ENCODE peak calls at places on chromosome 5, in ten cellular contexts. E is HL-60, C is stomach, Q is adrenal gland, M is AG04449, Y is uterus, A is body of pancreas, Z is transverse colon, O is fibroblast of mammary gland, R is GM13977. J is an unnamed sample.

GRCh38 chr5:149002053-149002452 is 60.8 kb downstream of the SH3TC2 start:
- DNase-seq in E (no peak), C (no peak), Q (no peak), M (peak), Y (no peak), A (peak), Z (no peak), O (peak), R (no peak), J (no peak)

GRCh38 chr5:91419571-91420537 is 36.7 kb upstream of the ARRDC3 start:
- DNase-seq in E (no peak), C (peak), Q (peak), M (no peak), Y (peak), A (peak), Z (peak), O (peak), R (peak), J (peak)

GRCh38 chr5:150190987-150191386 is 1.1 kb downstream of the SLC6A7 start:
- DNase-seq in E (no peak), C (no peak), Q (no peak), M (no peak), Y (no peak), A (no peak), Z (no peak), O (no peak), R (no peak), J (no peak)

GRCh38 chr5:146048994-146049703 is 56.2 kb downstream of the PLAC8L1 start:
- DNase-seq in E (peak), C (peak), Q (peak), M (peak), Y (no peak), A (peak), Z (peak), O (peak), R (peak), J (no peak)

GRCh38 chr5:145588113-145588512 is 247.0 kb downstream of the PRELID2 start:
- DNase-seq in E (no peak), C (no peak), Q (no peak), M (no peak), Y (no peak), A (no peak), Z (no peak), O (no peak), R (no peak), J (no peak)

GRCh38 chr5:102789469-102789868 is 34.4 kb downstream of the PAM start:
- DNase-seq in E (no peak), C (no peak), Q (no peak), M (no peak), Y (no peak), A (no peak), Z (no peak), O (no peak), R (no peak), J (no peak)

GRCh38 chr5:58410441-58410840 is 49.4 kb downstream of the PLK2 start:
- DNase-seq in E (no peak), C (no peak), Q (no peak), M (peak), Y (no peak), A (peak), Z (no peak), O (peak), R (no peak), J (no peak)

GRCh38 chr5:142179776-142180387 is 71.3 kb downstream of the NDFIP1 start:
- DNase-seq in E (no peak), C (no peak), Q (no peak), M (no peak), Y (no peak), A (no peak), Z (peak), O (no peak), R (no peak), J (no peak)

GRCh38 chr5:54985301-54986268 is at the start of gene ESM1:
- DNase-seq in E (no peak), C (no peak), Q (peak), M (no peak), Y (no peak), A (no peak), Z (no peak), O (peak), R (no peak), J (no peak)

GRCh38 chr5:125381290-125381689 is 634.9 kb upstream of the ZNF608 start:
- DNase-seq in E (no peak), C (no peak), Q (no peak), M (no peak), Y (no peak), A (no peak), Z (no peak), O (no peak), R (no peak), J (no peak)

DNA sequence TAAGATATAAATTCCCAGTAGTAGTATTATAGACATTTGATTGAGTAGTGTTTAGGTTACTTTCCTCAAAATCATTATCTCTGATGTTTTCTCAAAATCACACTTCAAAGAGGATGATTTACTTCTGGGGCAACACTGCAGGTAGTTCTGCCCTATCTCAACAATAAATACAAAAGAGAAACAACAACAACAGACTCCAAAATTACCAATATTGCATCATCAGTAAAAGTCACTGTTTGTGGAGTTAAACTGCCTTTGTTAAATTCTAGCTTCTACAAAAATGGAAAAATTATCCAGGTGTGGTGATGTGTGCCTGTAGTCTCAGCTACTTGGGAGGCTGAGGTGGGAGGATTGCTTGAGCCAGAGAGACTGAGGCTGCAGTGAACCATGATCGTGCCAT is 637.6 kb upstream of the ZNF608 start:
- DNase-seq in E (no peak), C (no peak), Q (no peak), M (no peak), Y (no peak), A (no peak), Z (no peak), O (no peak), R (no peak), J (no peak)
- TF ChIP-seq CTCF in E (no peak), C (no peak), Q (no peak), M (no peak), Y (no peak), A (no peak), Z (no peak), O (no peak), R (no peak), J (no peak)

GRCh38 chr5:11334404-11334803 is 569.8 kb downstream of the CTNND2 start:
- DNase-seq in E (no peak), C (no peak), Q (no peak), M (no peak), Y (no peak), A (no peak), Z (no peak), O (no peak), R (no peak), J (no peak)
- TF ChIP-seq CTCF in E (no peak), C (no peak), Q (no peak), M (no peak), Y (no peak), A (no peak), Z (no peak), O (no peak), R (no peak), J (no peak)

DNA sequence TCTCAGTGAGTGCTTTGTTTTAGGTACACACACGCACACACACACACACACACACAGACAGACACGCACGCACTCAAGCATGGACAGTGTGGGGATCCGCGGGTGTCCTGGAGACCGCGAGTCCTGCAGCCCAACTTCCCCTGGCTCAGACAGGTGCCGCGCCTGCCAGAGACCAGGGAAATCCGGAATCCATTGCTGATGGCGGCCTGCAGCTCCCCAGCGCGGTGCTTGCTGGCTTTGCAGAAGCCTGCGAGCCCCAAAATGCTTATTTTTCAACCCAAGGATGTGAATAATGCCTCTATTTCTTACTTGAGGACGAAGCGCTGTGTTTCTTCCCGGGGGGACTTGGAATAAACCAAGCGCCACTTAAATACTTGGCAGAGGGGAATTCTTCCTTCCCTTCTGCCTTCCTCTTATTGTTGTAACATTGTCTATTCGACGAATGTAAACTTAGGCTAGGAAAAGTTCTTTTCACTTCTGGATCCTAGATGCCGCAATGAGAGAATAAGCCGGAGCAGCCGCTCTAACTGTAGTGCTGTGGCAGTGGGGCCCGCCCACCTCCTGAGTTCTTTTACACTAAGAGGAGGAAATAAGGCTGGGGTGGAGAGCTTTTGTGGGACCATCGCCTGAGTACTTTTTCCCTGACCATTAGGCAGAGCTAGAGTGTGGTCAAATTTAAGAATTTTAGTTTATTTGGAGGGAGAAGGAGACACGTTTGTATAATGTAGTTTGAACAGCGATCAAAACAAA is 804 bp downstream of the ITGA2 start:
- DNase-seq in E (no peak), C (peak), Q (peak), M (no peak), Y (peak), A (peak), Z (peak), O (peak), R (peak), J (no peak)
- TF ChIP-seq CTCF in E (peak), C (no peak), Q (no peak), M (peak), Y (peak), A (no peak), Z (no peak), O (peak), R (peak), J (no peak)

GRCh38 chr5:169197343-169197742 is 103.6 kb downstream of the SLIT3 start:
- DNase-seq in E (no peak), C (peak), Q (peak), M (no peak), Y (no peak), A (peak), Z (peak), O (no peak), R (no peak), J (no peak)
- TF ChIP-seq CTCF in E (no peak), C (no peak), Q (peak), M (no peak), Y (no peak), A (no peak), Z (no peak), O (no peak), R (no peak), J (no peak)

GRCh38 chr5:151738125-151738848 is 20.1 kb downstream of the ATOX1 start:
- DNase-seq in E (no peak), C (no peak), Q (peak), M (no peak), Y (no peak), A (no peak), Z (no peak), O (peak), R (no peak), J (no peak)
- TF ChIP-seq CTCF in E (no peak), C (no peak), Q (no peak), M (no peak), Y (no peak), A (no peak), Z (no peak), O (no peak), R (no peak), J (no peak)

GRCh38 chr5:1494780-1495524 is 28.8 kb downstream of the LPCAT1 start:
- DNase-seq in E (peak), C (peak), Q (peak), M (no peak), Y (no peak), A (peak), Z (peak), O (no peak), R (no peak), J (peak)
- TF ChIP-seq CTCF in E (no peak), C (no peak), Q (no peak), M (no peak), Y (no peak), A (no peak), Z (no peak), O (no peak), R (peak), J (no peak)

DNA sequence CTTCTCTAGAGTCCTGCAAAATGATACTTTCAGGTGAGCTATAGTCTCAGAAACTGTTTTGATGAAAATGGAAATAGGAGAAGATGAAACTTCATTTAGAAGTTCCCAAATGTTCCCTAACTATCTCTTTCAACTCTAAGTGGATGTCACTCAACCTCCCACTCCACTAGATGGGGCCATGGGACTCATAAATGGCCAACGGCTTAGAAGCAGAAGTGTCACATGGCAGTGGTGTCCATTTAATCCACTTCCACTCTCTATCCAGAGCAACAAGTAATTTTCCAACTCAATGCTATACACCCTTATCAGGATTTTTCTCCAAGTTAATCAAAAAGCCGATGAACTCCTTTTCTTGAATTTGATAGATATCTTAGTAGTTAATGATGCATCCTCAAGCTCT is 295.7 kb downstream of the EDIL3 start:
- DNase-seq in E (no peak), C (no peak), Q (peak), M (no peak), Y (no peak), A (no peak), Z (no peak), O (peak), R (no peak), J (no peak)
- TF ChIP-seq CTCF in E (no peak), C (no peak), Q (peak), M (peak), Y (no peak), A (no peak), Z (no peak), O (peak), R (peak), J (no peak)

GRCh38 chr5:3604501-3604900 is 8.9 kb downstream of the IRX1 start:
- DNase-seq in E (no peak), C (no peak), Q (no peak), M (no peak), Y (no peak), A (no peak), Z (no peak), O (peak), R (no peak), J (no peak)

GRCh38 chr5:3601060-3601710 is 5.6 kb downstream of the IRX1 start:
- DNase-seq in E (no peak), C (no peak), Q (no peak), M (no peak), Y (no peak), A (no peak), Z (no peak), O (no peak), R (peak), J (no peak)

GRCh38 chr5:3601929-3602712 is 6.5 kb downstream of the IRX1 start:
- DNase-seq in E (no peak), C (no peak), Q (no peak), M (no peak), Y (no peak), A (no peak), Z (no peak), O (peak), R (peak), J (no peak)

GRCh38 chr5:3605298-3606010 is 9.8 kb downstream of the IRX1 start:
- DNase-seq in E (no peak), C (no peak), Q (no peak), M (no peak), Y (no peak), A (no peak), Z (no peak), O (peak), R (no peak), J (no peak)

GRCh38 chr5:3602713-3603502 is 7.3 kb downstream of the IRX1 start:
- DNase-seq in E (no peak), C (peak), Q (no peak), M (no peak), Y (no peak), A (peak), Z (no peak), O (peak), R (peak), J (no peak)
- TF ChIP-seq CTCF in E (no peak), C (no peak), Q (peak), M (peak), Y (no peak), A (peak), Z (peak), O (peak), R (peak), J (no peak)

DNA sequence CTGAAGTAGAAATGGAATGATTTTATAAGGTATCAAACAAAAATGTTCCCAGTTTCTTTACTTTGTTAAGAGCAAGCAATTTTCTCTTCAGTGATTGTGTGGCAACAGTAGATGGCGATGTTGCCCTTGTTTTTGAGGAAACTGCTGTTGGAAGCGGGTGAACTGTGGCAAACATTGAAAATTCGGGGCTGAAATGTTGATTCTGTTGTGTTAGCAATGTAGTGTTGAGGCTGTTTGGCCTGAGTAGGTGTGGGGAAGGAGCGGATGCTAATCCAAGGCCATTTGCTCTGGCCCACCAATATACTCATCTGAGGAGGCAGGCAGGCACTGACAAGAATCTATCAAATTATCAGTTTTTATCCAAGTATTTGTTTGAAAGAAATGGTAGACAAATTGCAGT is 129.8 kb downstream of the SLC12A2 start:
- DNase-seq in E (no peak), C (peak), Q (peak), M (no peak), Y (peak), A (peak), Z (peak), O (peak), R (peak), J (no peak)
- TF ChIP-seq CTCF in E (no peak), C (no peak), Q (peak), M (peak), Y (peak), A (peak), Z (peak), O (peak), R (peak), J (peak)

GRCh38 chr5:1511651-1512540 is 11.9 kb downstream of the LPCAT1 start:
- DNase-seq in E (no peak), C (peak), Q (peak), M (no peak), Y (peak), A (peak), Z (peak), O (peak), R (no peak), J (peak)
- TF ChIP-seq CTCF in E (no peak), C (no peak), Q (no peak), M (peak), Y (no peak), A (no peak), Z (no peak), O (peak), R (peak), J (peak)